ENCODE peak calls at places on chromosomes 13 and 19, in six cellular contexts. One of them, this sample, is unnamed.

GRCh38 chr13:67228031-67228430 is 2.1 kb downstream of the PCDH9 start:
- DNase-seq in psoas muscle: no peak
- DNase-seq in GM13977: no peak
- DNase-seq in CD8-positive, alpha-beta memory T cell: no peak
- DNase-seq in effector memory CD4-positive, alpha-beta T cell: no peak
- DNase-seq in naive thymus-derived CD4-positive, alpha-beta T cell: no peak
- DNase-seq in this sample: no peak

GRCh38 chr13:99663185-99663825 is 162.0 kb downstream of the TM9SF2 start:
- DNase-seq in naive thymus-derived CD4-positive, alpha-beta T cell: no peak
- DNase-seq in CD8-positive, alpha-beta memory T cell: no peak
- DNase-seq in GM13977: no peak
- DNase-seq in psoas muscle: no peak
- DNase-seq in effector memory CD4-positive, alpha-beta T cell: no peak
- DNase-seq in this sample: no peak

GRCh38 chr19:51547397-51548212 is 16.1 kb upstream of the SIGLEC6 start:
- DNase-seq in GM13977: no peak
- DNase-seq in effector memory CD4-positive, alpha-beta T cell: no peak
- DNase-seq in CD8-positive, alpha-beta memory T cell: no peak
- DNase-seq in naive thymus-derived CD4-positive, alpha-beta T cell: peak
- DNase-seq in psoas muscle: no peak
- DNase-seq in this sample: no peak

GRCh38 chr19:54029930-54030490 is 33.7 kb downstream of the VSTM1 start:
- DNase-seq in psoas muscle: peak
- DNase-seq in CD8-positive, alpha-beta memory T cell: peak
- DNase-seq in naive thymus-derived CD4-positive, alpha-beta T cell: peak
- DNase-seq in effector memory CD4-positive, alpha-beta T cell: peak
- DNase-seq in GM13977: peak
- DNase-seq in this sample: peak

GRCh38 chr19:53910170-53910518 is 1.1 kb downstream of the CACNG7 start:
- DNase-seq in naive thymus-derived CD4-positive, alpha-beta T cell: no peak
- DNase-seq in effector memory CD4-positive, alpha-beta T cell: no peak
- DNase-seq in CD8-positive, alpha-beta memory T cell: no peak
- DNase-seq in GM13977: peak
- DNase-seq in psoas muscle: no peak
- DNase-seq in this sample: no peak

GRCh38 chr13:99182439-99182838 is 18.2 kb upstream of the UBAC2 start:
- DNase-seq in effector memory CD4-positive, alpha-beta T cell: no peak
- DNase-seq in CD8-positive, alpha-beta memory T cell: no peak
- DNase-seq in naive thymus-derived CD4-positive, alpha-beta T cell: no peak
- DNase-seq in psoas muscle: no peak
- DNase-seq in GM13977: no peak
- DNase-seq in this sample: no peak

GRCh38 chr13:70568571-70568970 is 460.3 kb upstream of the KLHL1 start:
- DNase-seq in naive thymus-derived CD4-positive, alpha-beta T cell: no peak
- DNase-seq in psoas muscle: no peak
- DNase-seq in CD8-positive, alpha-beta memory T cell: no peak
- DNase-seq in GM13977: peak
- DNase-seq in effector memory CD4-positive, alpha-beta T cell: no peak
- DNase-seq in this sample: no peak

GRCh38 chr19:48813123-48813911 is 2.5 kb upstream of the BCAT2 start:
- DNase-seq in CD8-positive, alpha-beta memory T cell: no peak
- DNase-seq in psoas muscle: no peak
- DNase-seq in GM13977: peak
- DNase-seq in effector memory CD4-positive, alpha-beta T cell: no peak
- DNase-seq in naive thymus-derived CD4-positive, alpha-beta T cell: no peak
- DNase-seq in this sample: no peak

GRCh38 chr13:59801107-59801880 is 362.4 kb downstream of the DIAPH3 start:
- DNase-seq in effector memory CD4-positive, alpha-beta T cell: no peak
- DNase-seq in CD8-positive, alpha-beta memory T cell: no peak
- DNase-seq in GM13977: no peak
- DNase-seq in psoas muscle: no peak
- DNase-seq in naive thymus-derived CD4-positive, alpha-beta T cell: no peak
- DNase-seq in this sample: no peak

GRCh38 chr13:30898721-30899188 is 7.3 kb upstream of the MEDAG start:
- DNase-seq in GM13977: no peak
- DNase-seq in naive thymus-derived CD4-positive, alpha-beta T cell: no peak
- DNase-seq in effector memory CD4-positive, alpha-beta T cell: no peak
- DNase-seq in CD8-positive, alpha-beta memory T cell: no peak
- DNase-seq in psoas muscle: peak
- DNase-seq in this sample: no peak

GRCh38 chr19:36008336-36008978 is at the start of gene SYNE4:
- DNase-seq in naive thymus-derived CD4-positive, alpha-beta T cell: no peak
- DNase-seq in CD8-positive, alpha-beta memory T cell: no peak
- DNase-seq in GM13977: no peak
- DNase-seq in psoas muscle: no peak
- DNase-seq in effector memory CD4-positive, alpha-beta T cell: no peak
- DNase-seq in this sample: no peak

GRCh38 chr19:2015611-2015950 is at the start of gene BTBD2:
- DNase-seq in naive thymus-derived CD4-positive, alpha-beta T cell: peak
- DNase-seq in GM13977: no peak
- DNase-seq in psoas muscle: peak
- DNase-seq in effector memory CD4-positive, alpha-beta T cell: peak
- DNase-seq in CD8-positive, alpha-beta memory T cell: peak
- DNase-seq in this sample: no peak

GRCh38 chr13:100423375-100423774 is 165.2 kb downstream of the GGACT start:
- DNase-seq in effector memory CD4-positive, alpha-beta T cell: no peak
- DNase-seq in psoas muscle: no peak
- DNase-seq in naive thymus-derived CD4-positive, alpha-beta T cell: no peak
- DNase-seq in CD8-positive, alpha-beta memory T cell: no peak
- DNase-seq in GM13977: no peak
- DNase-seq in this sample: no peak

GRCh38 chr19:35266904-35267817 is 1.6 kb upstream of the USF2 start:
- DNase-seq in effector memory CD4-positive, alpha-beta T cell: no peak
- DNase-seq in GM13977: peak
- DNase-seq in psoas muscle: peak
- DNase-seq in CD8-positive, alpha-beta memory T cell: no peak
- DNase-seq in naive thymus-derived CD4-positive, alpha-beta T cell: peak
- DNase-seq in this sample: no peak

GRCh38 chr13:93932901-93933300 is 546.6 kb downstream of the DCT start:
- DNase-seq in naive thymus-derived CD4-positive, alpha-beta T cell: no peak
- DNase-seq in CD8-positive, alpha-beta memory T cell: no peak
- DNase-seq in GM13977: no peak
- DNase-seq in effector memory CD4-positive, alpha-beta T cell: no peak
- DNase-seq in psoas muscle: no peak
- DNase-seq in this sample: no peak

GRCh38 chr13:24606486-24607170 is 73.6 kb upstream of the ATP12A start:
- DNase-seq in psoas muscle: no peak
- DNase-seq in CD8-positive, alpha-beta memory T cell: no peak
- DNase-seq in effector memory CD4-positive, alpha-beta T cell: no peak
- DNase-seq in naive thymus-derived CD4-positive, alpha-beta T cell: no peak
- DNase-seq in GM13977: no peak
- DNase-seq in this sample: no peak

GRCh38 chr13:110366733-110367132 is 59.6 kb downstream of the COL4A2 start:
- DNase-seq in psoas muscle: no peak
- DNase-seq in GM13977: no peak
- DNase-seq in CD8-positive, alpha-beta memory T cell: no peak
- DNase-seq in naive thymus-derived CD4-positive, alpha-beta T cell: no peak
- DNase-seq in effector memory CD4-positive, alpha-beta T cell: no peak
- DNase-seq in this sample: no peak

GRCh38 chr13:112061367-112062046 is 5.4 kb upstream of the SOX1 start:
- DNase-seq in psoas muscle: no peak
- DNase-seq in CD8-positive, alpha-beta memory T cell: no peak
- DNase-seq in effector memory CD4-positive, alpha-beta T cell: no peak
- DNase-seq in naive thymus-derived CD4-positive, alpha-beta T cell: no peak
- DNase-seq in GM13977: peak
- DNase-seq in this sample: no peak

GRCh38 chr13:24670927-24671326 is 9.3 kb upstream of the ATP12A start:
- DNase-seq in psoas muscle: no peak
- DNase-seq in CD8-positive, alpha-beta memory T cell: no peak
- DNase-seq in effector memory CD4-positive, alpha-beta T cell: no peak
- DNase-seq in GM13977: no peak
- DNase-seq in naive thymus-derived CD4-positive, alpha-beta T cell: no peak
- DNase-seq in this sample: peak

GRCh38 chr13:99982741-99983400 is 1.3 kb downstream of the ZIC2 start:
- DNase-seq in naive thymus-derived CD4-positive, alpha-beta T cell: no peak
- DNase-seq in CD8-positive, alpha-beta memory T cell: no peak
- DNase-seq in psoas muscle: no peak
- DNase-seq in effector memory CD4-positive, alpha-beta T cell: no peak
- DNase-seq in GM13977: no peak
- DNase-seq in this sample: no peak

GRCh38 chr13:101053694-101054093 is 362.6 kb downstream of the NALCN start:
- DNase-seq in GM13977: no peak
- DNase-seq in effector memory CD4-positive, alpha-beta T cell: no peak
- DNase-seq in psoas muscle: no peak
- DNase-seq in CD8-positive, alpha-beta memory T cell: no peak
- DNase-seq in naive thymus-derived CD4-positive, alpha-beta T cell: no peak
- DNase-seq in this sample: no peak

GRCh38 chr13:40026174-40026585 is 370.7 kb downstream of the COG6 start:
- DNase-seq in psoas muscle: no peak
- DNase-seq in effector memory CD4-positive, alpha-beta T cell: no peak
- DNase-seq in CD8-positive, alpha-beta memory T cell: peak
- DNase-seq in GM13977: peak
- DNase-seq in naive thymus-derived CD4-positive, alpha-beta T cell: peak
- DNase-seq in this sample: no peak

This sample was measured in effector memory CD8-positive, alpha-beta T cell.